ENCODE peak calls at places on chromosomes 12 and 14, in five cellular contexts. Z is breast epithelium; K is CD8-positive, alpha-beta T cell; Q is heart left ventricle; Y is mesenchymal stem cell. V is an unnamed sample.

GRCh38 chr12:7093892-7094291 is 1.6 kb upstream of the C1R start:
- DNase-seq in Z (no peak), K (no peak), Q (no peak), Y (no peak), V (no peak)

GRCh38 chr12:108849653-108850052 is 7.7 kb downstream of the SSH1 start:
- DNase-seq in Z (no peak), K (no peak), Q (no peak), Y (no peak), V (no peak)

GRCh38 chr12:8823565-8824300 is 1.3 kb downstream of the A2ML1 start:
- DNase-seq in Z (no peak), K (no peak), Q (no peak), Y (peak; percentile 34), V (peak; percentile 79)

GRCh38 chr14:91796622-91797347 is 64.9 kb upstream of the CATSPERB start:
- DNase-seq in Z (no peak), K (no peak), Q (no peak), Y (no peak), V (no peak)

GRCh38 chr12:101824831-101825230 is 5.9 kb downstream of the GNPTAB start:
- DNase-seq in Z (no peak), K (no peak), Q (no peak), Y (no peak), V (no peak)

GRCh38 chr12:89306827-89307498 is 45.3 kb downstream of the DUSP6 start:
- DNase-seq in Z (no peak), K (no peak), Q (no peak), Y (no peak), V (no peak)

GRCh38 chr12:93089805-93090569 is 160.9 kb upstream of the EEA1 start:
- DNase-seq in Z (no peak), K (no peak), Q (no peak), Y (peak; percentile 89), V (no peak)

GRCh38 chr12:93419388-93420034 is 22.2 kb downstream of the UBE2N start:
- DNase-seq in Z (no peak), K (no peak), Q (no peak), Y (peak; percentile 72), V (no peak)

GRCh38 chr14:62585247-62585646 is 460.0 kb downstream of the KCNH5 start:
- DNase-seq in Z (no peak), K (no peak), Q (no peak), Y (no peak), V (no peak)

GRCh38 chr12:52879394-52880351 is 25.2 kb downstream of the KRT8 start:
- DNase-seq in Z (peak; percentile 84), K (peak; percentile 58), Q (peak; percentile 76), Y (peak; percentile 92), V (no peak)

GRCh38 chr12:105417732-105418131 is 87.2 kb downstream of the C12orf75 start:
- DNase-seq in Z (no peak), K (no peak), Q (no peak), Y (no peak), V (no peak)

GRCh38 chr12:89846473-89846872 is 137.8 kb upstream of the ATP2B1 start:
- DNase-seq in Z (no peak), K (no peak), Q (no peak), Y (no peak), V (no peak)

GRCh38 chr14:104889374-104889755 is 24.3 kb downstream of the CEP170B start:
- DNase-seq in Z (peak; percentile 49), K (no peak), Q (no peak), Y (no peak), V (no peak)

GRCh38 chr14:86055512-86055911 is 525.6 kb downstream of the FLRT2 start:
- DNase-seq in Z (no peak), K (no peak), Q (no peak), Y (no peak), V (no peak)

GRCh38 chr14:25120261-25120660 is 70.3 kb upstream of the STXBP6 start:
- DNase-seq in Z (no peak), K (no peak), Q (no peak), Y (no peak), V (no peak)

GRCh38 chr12:131084341-131085011 is 130.8 kb downstream of the ADGRD1 start:
- DNase-seq in Z (no peak), K (no peak), Q (no peak), Y (no peak), V (no peak)

GRCh38 chr12:62098131-62098530 is 162.1 kb upstream of the USP15 start:
- DNase-seq in Z (no peak), K (no peak), Q (no peak), Y (no peak), V (no peak)

DNA sequence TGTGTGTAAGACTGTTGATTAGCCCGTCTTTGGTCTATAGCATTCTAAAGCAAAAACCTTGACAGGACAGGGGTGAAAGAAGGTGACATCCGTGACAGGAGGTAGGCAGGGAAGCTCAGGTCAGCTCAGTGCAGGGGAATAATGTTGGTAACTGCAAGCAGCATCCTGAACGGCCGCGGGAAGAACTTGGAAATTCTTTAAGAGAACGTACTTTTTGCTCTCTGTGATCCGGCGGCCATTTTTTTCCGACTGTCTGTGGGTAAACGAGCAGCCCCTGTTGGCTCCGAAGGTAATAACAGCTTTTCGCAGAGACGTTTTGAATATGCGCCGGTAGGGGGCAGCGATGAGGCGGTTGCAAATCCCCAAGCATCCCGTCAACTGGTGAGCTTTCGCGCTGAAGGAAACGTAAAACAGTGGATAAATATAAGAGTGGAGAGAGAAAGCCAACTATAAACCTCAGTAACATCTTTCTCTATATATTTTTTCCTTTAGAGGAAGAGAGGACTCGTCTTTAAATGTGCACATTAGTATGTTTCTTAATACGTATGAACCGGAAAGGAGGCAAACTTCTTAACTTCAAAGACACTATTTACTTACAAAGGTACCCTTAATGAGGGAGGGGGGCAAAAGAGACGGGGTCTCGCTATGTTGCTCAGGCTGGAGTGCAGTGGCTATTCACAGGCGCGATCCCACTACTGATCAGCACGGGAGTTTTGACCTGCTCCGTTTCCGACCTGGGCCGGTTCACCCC is 9.5 kb upstream of the NEMF start:
- DNase-seq in Z (peak; percentile 90), K (peak; percentile 81), Q (peak; percentile 79), Y (peak; percentile 89), V (peak; percentile 94)
- H3K4me1 ChIP-seq in Z (no peaks in the 10 kb centered on the region), K (peaks cover 28% of the 10 kb centered on the region), Q (peaks cover 17% of the 10 kb centered on the region), Y (peaks cover 4% of the 10 kb centered on the region), V (peaks cover 12% of the 10 kb centered on the region)

DNA sequence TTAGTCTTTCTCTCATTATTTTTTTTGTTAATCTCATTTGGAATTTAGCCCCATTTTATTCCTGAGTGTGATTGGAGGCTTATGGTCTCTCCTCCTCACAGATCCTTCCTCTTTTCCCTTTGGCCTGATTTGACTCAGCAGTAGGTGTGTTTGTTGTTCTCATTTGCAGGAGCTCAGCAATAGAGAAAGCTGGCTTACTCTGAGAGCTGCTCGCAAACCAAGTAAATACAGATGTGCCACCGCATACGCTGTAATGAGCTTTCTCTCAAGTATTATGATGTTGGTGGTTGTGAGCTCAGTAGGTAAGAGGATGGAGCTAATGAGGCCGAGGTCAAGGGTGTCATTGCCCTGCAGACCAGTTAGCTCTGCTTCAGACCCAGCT is 206.5 kb downstream of the ETV6 start:
- DNase-seq in Z (no peak), K (no peak), Q (no peak), Y (no peak), V (no peak)
- H3K4me3 ChIP-seq in Z (no peak overlapping the region), K (no peak overlapping the region), Q (no peak overlapping the region), Y (no peak overlapping the region), V (no peak overlapping the region)

GRCh38 chr12:15555466-15555865 is 233.2 kb downstream of the PTPRO start:
- DNase-seq in Z (no peak), K (no peak), Q (no peak), Y (no peak), V (no peak)

GRCh38 chr12:15558915-15559528 is 230.2 kb downstream of the EPS8 start:
- DNase-seq in Z (no peak), K (no peak), Q (no peak), Y (no peak), V (no peak)

GRCh38 chr12:15550778-15551177 is 228.5 kb downstream of the PTPRO start:
- DNase-seq in Z (no peak), K (no peak), Q (no peak), Y (no peak), V (no peak)

GRCh38 chr12:15562263-15562662 is 226.9 kb downstream of the EPS8 start:
- DNase-seq in Z (no peak), K (no peak), Q (no peak), Y (no peak), V (no peak)

GRCh38 chr12:15556411-15556810 is 232.8 kb downstream of the EPS8 start:
- DNase-seq in Z (no peak), K (no peak), Q (no peak), Y (no peak), V (no peak)
- H3K27ac ChIP-seq in Z (no peak overlapping the region), K (no peak overlapping the region), Q (no peak overlapping the region), Y (no peak overlapping the region), V (no peak overlapping the region)

DNA sequence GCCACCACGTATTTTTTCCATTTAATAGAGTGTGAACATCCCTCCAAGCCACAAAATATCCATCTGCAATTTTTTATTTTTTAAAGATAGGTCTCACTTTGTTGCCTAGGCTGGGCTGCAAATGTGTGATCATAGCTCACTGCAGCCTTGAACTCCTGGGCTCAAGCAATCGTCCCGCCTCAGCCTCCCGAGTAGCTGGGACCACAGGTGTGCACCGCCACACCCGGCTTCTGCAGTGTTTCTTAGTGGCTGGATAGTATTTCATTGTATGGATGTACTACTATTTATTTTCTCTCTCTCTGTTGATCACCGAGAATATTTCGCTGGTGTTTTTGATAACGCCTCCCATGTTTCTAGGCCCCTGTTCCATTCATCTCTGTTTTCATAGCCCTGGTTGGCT is 17.5 kb downstream of the MLXIP start:
- DNase-seq in Z (no peak), K (no peak), Q (no peak), Y (no peak), V (no peak)
- H3K4me1 ChIP-seq in Z (no peaks in the 10 kb centered on the region), K (peaks cover 93% of the 10 kb centered on the region), Q (peaks cover 69% of the 10 kb centered on the region), Y (peaks cover 58% of the 10 kb centered on the region), V (peaks cover 79% of the 10 kb centered on the region)

DNA sequence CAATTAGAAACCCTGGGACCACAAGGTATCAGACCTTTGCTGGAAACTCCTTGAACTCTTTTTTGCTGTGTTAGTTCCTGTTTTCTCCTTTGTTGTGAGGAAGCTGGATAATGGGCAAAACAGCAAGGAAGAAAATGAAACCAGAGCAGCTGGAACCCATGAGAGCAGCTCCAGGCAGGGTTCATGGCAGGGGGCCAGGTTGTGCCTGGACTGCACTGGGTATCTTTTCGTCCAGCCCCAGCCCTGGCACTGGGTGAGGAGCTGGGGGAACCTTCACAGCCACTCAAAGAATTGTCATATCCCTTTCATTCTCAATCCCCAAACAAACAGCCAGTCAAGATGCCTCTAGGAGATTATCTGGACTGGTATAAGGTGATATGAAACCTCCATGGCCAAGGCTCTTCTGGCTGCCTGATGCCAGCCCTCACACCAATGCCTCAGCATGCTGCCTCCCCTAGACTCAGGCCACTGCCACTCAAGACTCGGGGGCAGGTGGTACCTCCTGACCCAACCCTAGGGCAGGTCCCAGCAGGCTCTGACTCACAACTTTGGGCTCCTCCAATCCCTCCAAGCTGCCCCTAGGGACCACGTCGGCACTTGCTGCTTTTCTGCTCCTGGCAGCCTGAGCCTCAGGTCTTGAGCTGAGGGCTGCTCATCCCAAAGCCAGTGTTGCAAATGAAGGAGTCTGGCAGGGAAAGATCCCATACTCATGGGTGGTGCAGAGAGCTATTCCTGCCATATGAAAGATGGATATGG is 16.5 kb downstream of the FAM186B start:
- DNase-seq in Z (no peak), K (no peak), Q (no peak), Y (no peak), V (no peak)
- H3K4me3 ChIP-seq in Z (no peak overlapping the region), K (no peak overlapping the region), Q (no peak overlapping the region), Y (peak overlapping the region; percentile 28), V (no peak overlapping the region)